ENCODE peak calls at places on chromosomes 5 and 9, in eight cellular contexts. O is transverse colon, N is HepG2, Y is sigmoid colon, S is stomach, M is SK-N-SH, Q is K562, B is GM12878. E is an unnamed sample. For H3K27me3, the result is how much of the 10 kb centered on the place peaks cover.

GRCh38 chr9:128072144-128073021 is 4.4 kb downstream of the SLC25A25 start:
- DNase-seq in O (peak), N (no peak), Y (peak), S (peak), M (no peak), Q (no peak), B (peak), E (no peak)

GRCh38 chr5:154278908-154279307 is 88.4 kb downstream of the GALNT10 start:
- DNase-seq in O (no peak), N (no peak), Y (no peak), S (no peak), M (no peak), Q (no peak), B (peak), E (no peak)

GRCh38 chr5:117220730-117221129 is 646.1 kb upstream of the SEMA6A start:
- DNase-seq in O (no peak), N (no peak), Y (no peak), S (no peak), M (no peak), Q (no peak), B (no peak), E (no peak)

GRCh38 chr9:36258170-36258988 is at the start of gene GNE:
- DNase-seq in O (peak), N (peak), Y (peak), S (peak), M (peak), Q (peak), B (peak), E (peak)

GRCh38 chr5:16615737-16616535 is 861 bp downstream of the RETREG1 start:
- DNase-seq in O (peak), N (no peak), Y (no peak), S (no peak), M (peak), Q (no peak), B (no peak), E (no peak)

GRCh38 chr9:18442629-18443491 is 31.1 kb upstream of the ADAMTSL1 start:
- DNase-seq in O (peak), N (peak), Y (peak), S (peak), M (peak), Q (peak), B (no peak), E (no peak)

GRCh38 chr5:111948517-111948916 is 191.5 kb upstream of the NREP start:
- DNase-seq in O (no peak), N (no peak), Y (no peak), S (no peak), M (no peak), Q (no peak), B (no peak), E (no peak)

GRCh38 chr9:94905606-94906005 is 179.1 kb downstream of the AOPEP start:
- DNase-seq in O (no peak), N (no peak), Y (no peak), S (no peak), M (no peak), Q (no peak), B (no peak), E (no peak)

GRCh38 chr5:135110941-135111596 is 77.0 kb upstream of the PITX1 start:
- DNase-seq in O (no peak), N (no peak), Y (no peak), S (no peak), M (no peak), Q (no peak), B (no peak), E (no peak)

GRCh38 chr9:136142859-136143214 is 24.2 kb upstream of the TMEM250 start:
- DNase-seq in O (no peak), N (no peak), Y (no peak), S (no peak), M (no peak), Q (no peak), B (no peak), E (no peak)

GRCh38 chr5:17156463-17156862 is 61.0 kb upstream of the BASP1 start:
- DNase-seq in O (no peak), N (no peak), Y (no peak), S (no peak), M (no peak), Q (no peak), B (no peak), E (no peak)

GRCh38 chr9:129568560-129569505 is 52.1 kb downstream of the C9orf50 start:
- DNase-seq in O (peak), N (peak), Y (peak), S (peak), M (peak), Q (peak), B (no peak), E (no peak)

GRCh38 chr5:80184235-80185023 is 71.4 kb downstream of the SERINC5 start:
- DNase-seq in O (peak), N (peak), Y (no peak), S (peak), M (no peak), Q (no peak), B (no peak), E (peak)

GRCh38 chr9:1875921-1876448 is 139.2 kb upstream of the SMARCA2 start:
- DNase-seq in O (peak), N (no peak), Y (no peak), S (no peak), M (no peak), Q (no peak), B (peak), E (no peak)

GRCh38 chr5:146805099-146805498 is 73.5 kb downstream of the PPP2R2B start:
- DNase-seq in O (no peak), N (no peak), Y (no peak), S (no peak), M (no peak), Q (no peak), B (no peak), E (no peak)

GRCh38 chr9:128891354-128892222 is 9.7 kb downstream of the LRRC8A start:
- DNase-seq in O (no peak), N (no peak), Y (no peak), S (no peak), M (no peak), Q (no peak), B (no peak), E (no peak)

GRCh38 chr5:42595597-42595996 is 161.0 kb upstream of the CCDC152 start:
- DNase-seq in O (no peak), N (no peak), Y (no peak), S (no peak), M (no peak), Q (no peak), B (no peak), E (no peak)

GRCh38 chr9:86546712-86547111 is 192.5 kb upstream of the TUT7 start:
- DNase-seq in O (no peak), N (no peak), Y (no peak), S (no peak), M (no peak), Q (no peak), B (no peak), E (no peak)

GRCh38 chr5:104576677-104577076 is 1014.1 kb upstream of the NUDT12 start:
- DNase-seq in O (no peak), N (no peak), Y (no peak), S (no peak), M (no peak), Q (no peak), B (no peak), E (no peak)

GRCh38 chr9:129458155-129458661 is 162.7 kb downstream of the C9orf50 start:
- DNase-seq in O (peak), N (peak), Y (peak), S (peak), M (no peak), Q (no peak), B (peak), E (peak)

GRCh38 chr9:135612437-135612836 is 26.9 kb downstream of the GLT6D1 start:
- DNase-seq in O (no peak), N (no peak), Y (no peak), S (no peak), M (peak), Q (peak), B (no peak), E (peak)

GRCh38 chr9:75903785-75904360 is 13.4 kb downstream of the PCSK5 start:
- DNase-seq in O (peak), N (no peak), Y (peak), S (no peak), M (no peak), Q (no peak), B (no peak), E (no peak)

GRCh38 chr5:53739111-53739510 is 178.7 kb downstream of the NDUFS4 start:
- DNase-seq in O (no peak), N (no peak), Y (no peak), S (no peak), M (no peak), Q (no peak), B (no peak), E (no peak)

GRCh38 chr5:150609843-150610584 is 30.4 kb upstream of the SYNPO start:
- DNase-seq in O (peak), N (peak), Y (peak), S (peak), M (no peak), Q (no peak), B (no peak), E (no peak)
- TF ChIP-seq EP300 in O (no peak), N (no peak), Y (no peak), S (peak), M (no peak), Q (no peak), B (no peak), E (no peak)

GRCh38 chr9:132079391-132080071 is at the start of gene MED27:
- DNase-seq in O (peak), N (peak), Y (peak), S (peak), M (peak), Q (peak), B (peak), E (peak)
- TF ChIP-seq POLR2AphosphoS5 in O (peak), N (peak), Y (peak), S (peak), M (peak), Q (peak), B (peak), E (peak)

GRCh38 chr5:173534664-173535063 is 81.8 kb downstream of the BOD1 start:
- DNase-seq in O (no peak), N (no peak), Y (no peak), S (no peak), M (no peak), Q (no peak), B (no peak), E (no peak)

GRCh38 chr5:173537228-173537627 is 79.2 kb downstream of the BOD1 start:
- DNase-seq in O (no peak), N (no peak), Y (no peak), S (no peak), M (no peak), Q (no peak), B (no peak), E (no peak)

GRCh38 chr5:173538018-173538417 is 78.4 kb downstream of the BOD1 start:
- DNase-seq in O (no peak), N (no peak), Y (no peak), S (no peak), M (no peak), Q (no peak), B (no peak), E (no peak)

GRCh38 chr5:173535166-173535975 is 81.1 kb downstream of the BOD1 start:
- DNase-seq in O (no peak), N (no peak), Y (no peak), S (no peak), M (no peak), Q (no peak), B (no peak), E (no peak)

DNA sequence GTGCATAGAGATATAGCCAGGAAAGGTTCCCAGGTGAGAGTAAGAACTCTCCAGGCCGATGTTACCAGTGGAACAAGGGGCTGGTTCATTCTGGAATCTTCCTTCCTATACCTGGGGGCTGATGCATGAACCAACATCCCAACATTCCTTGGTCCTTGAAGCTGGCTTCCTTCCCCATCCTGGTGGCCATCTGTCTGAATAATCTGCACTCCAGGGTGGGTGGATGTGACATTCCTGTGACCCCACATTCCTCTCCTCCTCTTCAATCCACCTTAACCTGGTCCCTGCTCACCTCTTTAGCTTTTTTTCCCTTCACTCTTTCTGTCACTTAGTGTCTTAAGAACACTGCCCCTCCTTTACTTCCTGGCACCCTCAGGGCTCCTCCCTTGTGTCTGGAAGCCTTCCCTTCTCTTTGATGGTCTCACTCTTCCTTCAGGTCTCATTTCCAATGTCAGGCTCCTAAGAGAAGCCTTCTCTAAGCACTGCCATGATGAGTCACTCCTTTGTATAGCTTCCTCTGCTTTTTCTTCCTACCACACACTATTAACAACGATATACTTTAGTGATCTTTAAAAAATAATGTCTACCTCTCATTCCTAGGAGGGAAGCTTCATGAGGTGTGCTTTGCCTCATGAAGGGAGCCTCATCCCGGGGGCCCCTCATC is 80.3 kb downstream of the BOD1 start:
- DNase-seq in O (no peak), N (no peak), Y (no peak), S (no peak), M (no peak), Q (no peak), B (no peak), E (no peak)
- H3K27me3 ChIP-seq in O (under half), N (under half), Y (under half), S (under half), M (under half), Q (under half), B (under half), E (under half)

DNA sequence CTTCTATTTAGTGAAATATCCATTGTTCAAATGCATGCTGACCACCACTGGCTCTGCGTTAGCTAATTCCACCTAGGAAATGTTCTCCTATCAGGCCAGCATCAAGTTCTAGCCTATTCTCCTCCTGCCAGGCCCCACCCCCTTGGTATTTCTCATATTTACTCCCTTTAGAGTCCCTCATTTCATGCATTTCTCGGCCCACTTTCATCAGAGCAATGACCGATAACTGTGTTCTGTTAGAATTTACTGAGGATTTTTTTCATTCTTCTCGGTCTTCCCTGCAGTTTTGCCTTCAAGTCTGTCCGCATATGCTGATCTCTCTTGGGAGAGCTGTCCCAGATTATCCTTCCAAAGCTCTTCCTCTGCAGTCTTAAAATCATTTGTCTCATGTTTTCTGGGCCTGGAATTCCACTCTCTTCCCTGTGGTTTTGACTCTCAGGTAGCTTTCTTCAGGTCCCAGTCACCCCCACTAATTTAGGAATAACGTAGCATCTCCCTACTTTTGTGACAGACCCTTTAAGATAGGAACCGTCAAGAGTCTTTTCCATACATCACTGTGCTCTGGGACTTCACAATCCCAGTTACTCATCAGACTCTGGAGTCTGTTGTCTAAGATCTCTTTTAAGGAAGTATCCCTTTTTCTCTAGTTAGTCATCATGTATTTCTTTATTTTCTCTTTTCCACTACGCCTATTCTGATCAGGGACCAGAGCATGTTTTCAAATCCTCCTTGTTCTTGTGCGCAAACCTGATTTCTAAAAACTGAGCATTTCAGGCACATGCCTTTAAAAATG is 143.2 kb downstream of the GOLPH3 start:
- DNase-seq in O (no peak), N (no peak), Y (no peak), S (no peak), M (no peak), Q (no peak), B (no peak), E (no peak)
- TF ChIP-seq EP300 in O (no peak), N (no peak), Y (no peak), S (no peak), M (no peak), Q (no peak), B (no peak), E (no peak)

E was measured in upper lobe of left lung.